ENCODE peak calls at places on chromosome 21, in nine cellular contexts. One of them, this sample, is unnamed.

GRCh38 chr21:33039542-33039941 is 13.8 kb downstream of the OLIG2 start:
- DNase-seq in mucosa of gallbladder: no peak
- DNase-seq in endothelial cell of umbilical vein: no peak
- DNase-seq in NCI-H1092: no peak
- DNase-seq in EH: no peak
- DNase-seq in mammary epithelial cell: no peak
- DNase-seq in stimulated activated CD4-positive, alpha-beta T cell treated with anti-CD3 and anti-CD28 coated beads, TNF-alpha, amount 100 ng/mL, for 24 hours: no peak
- DNase-seq in activated naive CD4-positive, alpha-beta T cell: no peak
- DNase-seq in activated B cell treated with CpG ODN at 0.5 μM for 24 hours: no peak
- DNase-seq in this sample: no peak

GRCh38 chr21:14814282-14814681 is 250.5 kb downstream of the NRIP1 start:
- DNase-seq in activated naive CD4-positive, alpha-beta T cell: no peak
- DNase-seq in endothelial cell of umbilical vein: no peak
- DNase-seq in NCI-H1092: no peak
- DNase-seq in mucosa of gallbladder: no peak
- DNase-seq in activated B cell treated with CpG ODN at 0.5 μM for 24 hours: no peak
- DNase-seq in mammary epithelial cell: no peak
- DNase-seq in EH: no peak
- DNase-seq in stimulated activated CD4-positive, alpha-beta T cell treated with anti-CD3 and anti-CD28 coated beads, TNF-alpha, amount 100 ng/mL, for 24 hours: no peak
- DNase-seq in this sample: no peak

GRCh38 chr21:45253633-45254556 is 33.8 kb downstream of the POFUT2 start:
- DNase-seq in NCI-H1092: no peak
- DNase-seq in activated B cell treated with CpG ODN at 0.5 μM for 24 hours: no peak
- DNase-seq in mammary epithelial cell: no peak
- DNase-seq in mucosa of gallbladder: no peak
- DNase-seq in activated naive CD4-positive, alpha-beta T cell: no peak
- DNase-seq in endothelial cell of umbilical vein: no peak
- DNase-seq in stimulated activated CD4-positive, alpha-beta T cell treated with anti-CD3 and anti-CD28 coated beads, TNF-alpha, amount 100 ng/mL, for 24 hours: no peak
- DNase-seq in EH: no peak
- DNase-seq in this sample: peak; percentile 29

GRCh38 chr21:33642027-33642895 is at the start of gene ITSN1:
- DNase-seq in mucosa of gallbladder: peak; percentile 100
- DNase-seq in stimulated activated CD4-positive, alpha-beta T cell treated with anti-CD3 and anti-CD28 coated beads, TNF-alpha, amount 100 ng/mL, for 24 hours: peak; percentile 99
- DNase-seq in activated naive CD4-positive, alpha-beta T cell: peak; percentile 98
- DNase-seq in NCI-H1092: peak; percentile 99
- DNase-seq in activated B cell treated with CpG ODN at 0.5 μM for 24 hours: peak; percentile 96
- DNase-seq in endothelial cell of umbilical vein: peak; percentile 99
- DNase-seq in mammary epithelial cell: peak; percentile 100
- DNase-seq in EH: peak; percentile 100
- DNase-seq in this sample: peak; percentile 100

GRCh38 chr21:20739421-20739820 is 258.8 kb upstream of the NCAM2 start:
- DNase-seq in activated naive CD4-positive, alpha-beta T cell: no peak
- DNase-seq in mucosa of gallbladder: no peak
- DNase-seq in EH: no peak
- DNase-seq in stimulated activated CD4-positive, alpha-beta T cell treated with anti-CD3 and anti-CD28 coated beads, TNF-alpha, amount 100 ng/mL, for 24 hours: no peak
- DNase-seq in NCI-H1092: no peak
- DNase-seq in endothelial cell of umbilical vein: no peak
- DNase-seq in activated B cell treated with CpG ODN at 0.5 μM for 24 hours: no peak
- DNase-seq in mammary epithelial cell: no peak
- DNase-seq in this sample: no peak

GRCh38 chr21:33368576-33368975 is 34.6 kb upstream of the IFNGR2 start:
- DNase-seq in mucosa of gallbladder: no peak
- DNase-seq in activated B cell treated with CpG ODN at 0.5 μM for 24 hours: no peak
- DNase-seq in NCI-H1092: no peak
- DNase-seq in mammary epithelial cell: no peak
- DNase-seq in activated naive CD4-positive, alpha-beta T cell: no peak
- DNase-seq in EH: no peak
- DNase-seq in stimulated activated CD4-positive, alpha-beta T cell treated with anti-CD3 and anti-CD28 coated beads, TNF-alpha, amount 100 ng/mL, for 24 hours: no peak
- DNase-seq in endothelial cell of umbilical vein: no peak
- DNase-seq in this sample: no peak

GRCh38 chr21:44054710-44055109 is 42.6 kb downstream of the TRAPPC10 start:
- DNase-seq in mammary epithelial cell: no peak
- DNase-seq in stimulated activated CD4-positive, alpha-beta T cell treated with anti-CD3 and anti-CD28 coated beads, TNF-alpha, amount 100 ng/mL, for 24 hours: no peak
- DNase-seq in activated B cell treated with CpG ODN at 0.5 μM for 24 hours: no peak
- DNase-seq in NCI-H1092: no peak
- DNase-seq in mucosa of gallbladder: no peak
- DNase-seq in EH: peak; percentile 58
- DNase-seq in endothelial cell of umbilical vein: no peak
- DNase-seq in activated naive CD4-positive, alpha-beta T cell: no peak
- DNase-seq in this sample: no peak

GRCh38 chr21:42833439-42833815 is 45.9 kb downstream of the WDR4 start:
- DNase-seq in mucosa of gallbladder: peak; percentile 54
- DNase-seq in NCI-H1092: no peak
- DNase-seq in activated naive CD4-positive, alpha-beta T cell: peak; percentile 19
- DNase-seq in endothelial cell of umbilical vein: no peak
- DNase-seq in mammary epithelial cell: no peak
- DNase-seq in stimulated activated CD4-positive, alpha-beta T cell treated with anti-CD3 and anti-CD28 coated beads, TNF-alpha, amount 100 ng/mL, for 24 hours: peak; percentile 33
- DNase-seq in EH: peak; percentile 24
- DNase-seq in activated B cell treated with CpG ODN at 0.5 μM for 24 hours: no peak
- DNase-seq in this sample: peak; percentile 31

GRCh38 chr21:38721983-38722382 is 83.7 kb upstream of the ETS2 start:
- DNase-seq in EH: peak; percentile 46
- DNase-seq in stimulated activated CD4-positive, alpha-beta T cell treated with anti-CD3 and anti-CD28 coated beads, TNF-alpha, amount 100 ng/mL, for 24 hours: no peak
- DNase-seq in activated B cell treated with CpG ODN at 0.5 μM for 24 hours: no peak
- DNase-seq in mucosa of gallbladder: no peak
- DNase-seq in endothelial cell of umbilical vein: no peak
- DNase-seq in mammary epithelial cell: no peak
- DNase-seq in activated naive CD4-positive, alpha-beta T cell: no peak
- DNase-seq in NCI-H1092: no peak
- DNase-seq in this sample: no peak